ENCODE peak calls at places on chromosomes 12 and 14, in four cellular contexts. G is epithelial cell of esophagus, M is adrenal gland, L is brain microvascular endothelial cell. W is an unnamed sample.

GRCh38 chr12:115433014-115433634 is 749.1 kb upstream of the TBX3 start:
- DNase-seq in G (peak; percentile 14), L (no peak), M (peak; percentile 35), W (no peak)

GRCh38 chr12:32680787-32681186 is 1.7 kb downstream of the DNM1L start:
- DNase-seq in G (no peak), M (no peak), L (no peak), W (no peak)

GRCh38 chr12:623172-623864 is 39.9 kb downstream of the NINJ2 start:
- DNase-seq in L (no peak), G (peak; percentile 30), M (no peak), W (no peak)

GRCh38 chr12:61367281-61367785 is 892.9 kb upstream of the USP15 start:
- DNase-seq in G (peak; percentile 28), L (no peak), M (no peak), W (no peak)

GRCh38 chr12:13230500-13230899 is 34.0 kb downstream of the EMP1 start:
- DNase-seq in G (no peak), L (no peak), M (no peak), W (no peak)

GRCh38 chr12:83818888-83819287 is 1093.7 kb downstream of the SLC6A15 start:
- DNase-seq in L (peak; percentile 70), G (peak; percentile 77), M (peak; percentile 83), W (no peak)

GRCh38 chr12:115918763-115919162 is 358.7 kb downstream of the MED13L start:
- DNase-seq in G (no peak), L (no peak), M (no peak), W (no peak)

GRCh38 chr12:5756443-5756842 is 188.6 kb downstream of the ANO2 start:
- DNase-seq in G (no peak), M (no peak), L (no peak), W (no peak)

GRCh38 chr14:23729720-23730387 is 93.7 kb downstream of the DHRS2 start:
- DNase-seq in L (no peak), M (no peak), G (no peak), W (no peak)
- TF ChIP-seq CTCF in L (peak; percentile 44), M (peak; percentile 4), G (no peak), W (no peak)

GRCh38 chr14:63760014-63760413 is 32.1 kb upstream of the SGPP1 start:
- DNase-seq in M (no peak), G (no peak), L (no peak), W (no peak)

GRCh38 chr14:63761356-63762117 is 33.7 kb upstream of the SGPP1 start:
- DNase-seq in L (no peak), G (peak; percentile 24), M (no peak), W (no peak)

GRCh38 chr14:63764103-63764502 is 36.2 kb upstream of the SGPP1 start:
- DNase-seq in G (no peak), L (no peak), M (no peak), W (no peak)

GRCh38 chr14:63757211-63757610 is 29.3 kb upstream of the SGPP1 start:
- DNase-seq in M (no peak), G (no peak), L (no peak), W (no peak)

DNA sequence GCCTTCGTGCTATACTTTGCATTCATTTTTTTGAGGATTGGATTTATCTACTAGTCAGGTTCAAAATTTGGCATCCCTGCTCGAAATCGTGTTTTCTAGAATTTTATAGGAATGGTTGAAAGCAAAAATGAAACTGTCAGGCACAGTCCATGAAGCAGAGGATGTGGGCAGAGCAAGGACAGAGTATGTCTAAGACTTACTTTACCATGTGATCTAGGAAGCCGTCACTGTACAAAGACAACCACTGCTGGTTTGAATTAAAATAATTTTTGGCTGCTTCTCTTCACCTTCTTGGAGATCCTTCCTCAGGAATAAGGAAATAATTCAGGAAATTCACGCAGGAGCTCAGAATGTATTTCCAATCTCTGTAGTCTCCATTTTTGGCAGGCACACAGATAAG is 31.6 kb upstream of the SGPP1 start:
- DNase-seq in M (no peak), G (no peak), L (no peak), W (no peak)
- H3K4me3 ChIP-seq in M (no peak overlapping the region), G (no peak overlapping the region), L (no peak overlapping the region), W (no peak overlapping the region)

DNA sequence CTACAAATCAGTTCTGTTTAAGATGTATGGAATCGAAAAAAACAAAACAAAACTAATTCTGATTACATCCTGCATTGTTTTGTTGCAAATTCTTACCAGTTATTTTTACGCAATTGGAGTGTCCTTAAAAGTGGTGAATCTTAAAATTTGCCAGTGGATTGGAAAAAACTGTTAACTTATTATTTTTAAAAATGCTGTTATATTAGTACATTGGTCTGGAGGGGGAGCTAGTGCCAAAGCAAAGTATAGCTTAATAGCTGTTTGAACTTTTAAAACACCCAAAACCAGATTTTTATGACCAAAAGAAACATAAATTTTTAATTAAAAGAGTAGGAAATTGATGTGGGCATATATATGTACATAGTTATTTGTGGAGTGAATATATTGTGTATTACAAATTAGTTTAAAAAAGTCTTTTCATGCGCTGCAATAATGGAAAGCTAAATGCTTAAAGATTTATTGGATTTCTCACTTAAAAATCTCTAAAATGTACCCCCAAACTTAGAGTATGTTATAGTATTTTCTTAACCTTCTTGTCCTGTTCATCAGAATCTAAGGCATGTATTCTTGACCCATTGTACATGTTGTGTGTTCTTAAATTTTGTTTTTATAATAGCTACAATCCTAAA is 2.5 kb downstream of the FUT8 start:
- DNase-seq in L (peak; percentile 11), G (peak; percentile 38), M (no peak), W (peak; percentile 31)
- TF ChIP-seq CTCF in L (peak; percentile 46), G (peak; percentile 50), M (peak; percentile 35), W (peak; percentile 44)

GRCh38 chr12:113826805-113827204 is 139.3 kb downstream of the RBM19 start:
- DNase-seq in L (no peak), G (no peak), M (no peak), W (no peak)
- H3K4me3 ChIP-seq in L (no peak overlapping the region), G (no peak overlapping the region), M (no peak overlapping the region), W (no peak overlapping the region)

DNA sequence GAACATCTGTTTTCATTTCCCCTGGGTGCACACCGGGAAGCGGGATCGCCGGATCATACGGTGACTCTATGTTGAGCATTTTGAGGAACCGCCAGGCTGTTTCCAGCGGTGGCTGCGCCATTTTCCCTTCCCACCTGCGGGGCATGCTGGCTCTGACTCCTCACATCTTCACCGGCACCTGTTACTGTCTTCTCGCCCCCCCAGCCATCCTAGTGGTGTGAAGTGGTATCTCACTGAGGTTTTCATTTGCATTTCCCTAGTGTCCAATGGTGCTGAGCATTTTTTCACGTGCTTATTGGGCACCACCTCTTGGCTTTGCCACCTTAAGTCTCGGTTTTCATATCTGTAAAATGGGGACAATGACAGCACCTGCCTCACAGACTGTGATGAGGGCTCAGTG is 44.1 kb upstream of the EML1 start:
- DNase-seq in M (no peak), L (no peak), G (no peak), W (no peak)
- TF ChIP-seq CTCF in M (no peak), L (peak; percentile 49), G (no peak), W (peak; percentile 36)

GRCh38 chr12:132239392-132239791 is 90.0 kb downstream of the GALNT9 start:
- DNase-seq in M (no peak), L (no peak), G (no peak), W (no peak)
- H3K4me3 ChIP-seq in M (no peak overlapping the region), L (no peak overlapping the region), G (no peak overlapping the region), W (no peak overlapping the region)

DNA sequence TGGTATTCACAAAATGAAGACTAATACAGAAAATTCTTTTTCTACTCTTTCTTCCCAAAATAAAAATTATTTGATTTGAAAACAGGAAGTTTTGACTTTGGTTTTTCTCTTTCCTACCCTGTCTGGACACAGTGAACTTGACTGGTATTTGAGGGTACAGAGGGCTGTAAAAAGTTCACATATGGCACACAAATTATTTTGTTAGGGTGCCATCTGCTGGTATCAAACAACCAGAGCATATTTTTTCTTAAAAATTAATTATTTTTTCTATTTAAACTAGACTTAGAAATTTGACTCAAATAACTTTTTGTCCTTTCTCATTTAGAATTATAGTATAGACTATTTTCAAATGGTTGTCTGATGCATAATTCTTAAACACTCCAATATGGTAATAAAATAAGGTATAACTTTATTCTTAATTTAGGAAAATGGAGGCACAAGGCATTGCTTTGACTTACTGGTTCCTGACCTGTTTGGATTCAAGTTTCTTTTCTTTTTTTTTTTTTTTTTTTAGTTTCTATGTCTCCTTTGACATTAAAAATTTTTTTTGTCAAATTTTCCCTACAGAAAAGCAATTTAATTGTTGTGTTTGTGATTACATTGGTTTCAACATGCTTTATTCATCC is 390.6 kb downstream of the PRKD1 start:
- DNase-seq in L (peak; percentile 1), G (peak; percentile 19), M (no peak), W (peak; percentile 24)
- TF ChIP-seq CTCF in L (peak; percentile 34), G (peak; percentile 40), M (no peak), W (peak; percentile 36)

DNA sequence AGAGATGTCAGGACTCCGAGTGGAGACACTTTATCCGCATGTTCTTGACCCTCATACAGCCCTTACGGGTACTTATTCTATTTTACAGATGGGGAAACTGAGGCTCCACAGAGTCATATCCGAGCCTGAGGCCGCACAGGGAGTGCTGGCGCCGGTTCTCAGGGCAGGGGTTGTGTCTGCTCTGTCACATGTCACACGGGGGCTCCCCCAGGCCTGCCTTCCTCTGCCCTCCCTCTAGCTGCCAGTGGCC is 988 bp upstream of the INF2 start:
- DNase-seq in L (no peak), G (no peak), M (no peak), W (no peak)
- H3K4me3 ChIP-seq in L (no peak overlapping the region), G (no peak overlapping the region), M (no peak overlapping the region), W (no peak overlapping the region)

GRCh38 chr12:15320881-15321280 is 1.4 kb upstream of the PTPRO start:
- DNase-seq in G (peak; percentile 80), M (no peak), L (no peak), W (no peak)

GRCh38 chr12:15323530-15323929 is 1.2 kb downstream of the PTPRO start:
- DNase-seq in M (no peak), G (peak; percentile 49), L (no peak), W (no peak)

DNA sequence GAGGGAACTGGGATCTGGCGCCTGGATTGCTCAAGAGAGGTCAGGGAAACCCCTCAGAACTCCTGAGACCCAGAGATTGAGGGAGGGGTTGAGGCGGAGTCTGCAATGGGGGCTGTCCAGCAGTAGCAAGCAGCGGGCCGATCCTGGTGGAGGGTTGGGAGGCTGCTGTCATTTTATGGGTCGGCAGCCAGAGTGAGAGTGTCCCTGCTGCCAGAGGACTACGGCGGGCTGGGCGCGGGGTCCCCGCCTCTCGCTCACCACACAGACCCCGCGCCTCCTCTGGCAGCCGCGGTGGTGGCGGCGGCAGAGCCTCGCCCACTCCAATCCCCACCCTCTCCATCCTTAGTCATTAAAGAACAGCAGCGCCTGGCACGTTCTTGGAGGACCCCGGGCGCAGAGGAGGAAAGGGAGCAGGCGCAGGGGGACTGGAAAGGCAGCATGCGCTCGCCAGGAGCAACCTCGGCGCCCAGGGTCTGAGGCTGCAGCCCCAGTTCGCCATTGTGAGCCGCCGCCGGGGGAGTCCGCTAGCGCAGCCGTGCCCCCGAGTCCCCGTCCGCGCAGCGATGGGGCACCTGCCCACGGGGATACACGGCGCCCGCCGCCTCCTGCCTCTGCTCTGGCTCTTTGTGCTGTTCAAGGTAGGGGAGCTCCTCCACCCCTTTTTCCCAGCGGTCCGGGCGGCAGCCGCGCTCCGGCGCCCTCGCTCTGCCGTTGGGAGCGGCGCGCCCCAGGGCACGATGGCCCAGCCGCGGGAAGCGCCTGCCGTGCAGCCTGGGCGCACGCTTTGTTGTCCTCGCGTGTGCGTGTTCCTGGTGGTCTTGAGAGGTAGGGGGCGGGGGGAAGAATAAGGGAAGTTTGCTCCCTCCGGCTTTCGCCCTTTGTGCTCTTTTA is at the start of gene PTPRO:
- DNase-seq in L (no peak), G (peak; percentile 27), M (no peak), W (no peak)
- TF ChIP-seq CTCF in L (no peak), G (no peak), M (no peak), W (no peak)

W was measured in astrocyte of the cerebellum.